ENCODE peak calls at places on chromosomes 11 and 22, in four cellular contexts. One of them, this sample, is unnamed.
A peak's percentile ranks its signal among the peaks of the same experiment; 100 is the strongest.

GRCh38 chr11:2577071-2578005 is 122.5 kb downstream of the KCNQ1OT1 start:
- DNase-seq in GM23338: no peak
- DNase-seq in GM23248: no peak
- DNase-seq in OCI-LY7: no peak
- DNase-seq in this sample: peak; percentile 74

GRCh38 chr11:36452231-36452630 is 57.8 kb downstream of the TRAF6 start:
- DNase-seq in GM23338: no peak
- DNase-seq in GM23248: peak; percentile 52
- DNase-seq in OCI-LY7: no peak
- DNase-seq in this sample: no peak

GRCh38 chr22:29661355-29661754 is 57.9 kb downstream of the NF2 start:
- DNase-seq in GM23338: no peak
- DNase-seq in GM23248: peak; percentile 73
- DNase-seq in OCI-LY7: no peak
- DNase-seq in this sample: no peak

GRCh38 chr22:25199726-25200520 is at the start of gene CRYBB3:
- DNase-seq in GM23338: no peak
- DNase-seq in GM23248: no peak
- DNase-seq in OCI-LY7: no peak
- DNase-seq in this sample: no peak

GRCh38 chr11:82996966-82997606 is 74.6 kb downstream of the RAB30 start:
- DNase-seq in GM23338: no peak
- DNase-seq in GM23248: no peak
- DNase-seq in OCI-LY7: peak; percentile 52
- DNase-seq in this sample: peak; percentile 73

GRCh38 chr11:44236261-44236660 is 73.7 kb downstream of the ALX4 start:
- DNase-seq in GM23338: no peak
- DNase-seq in GM23248: no peak
- DNase-seq in OCI-LY7: no peak
- DNase-seq in this sample: no peak

GRCh38 chr11:44617671-44618461 is 52.4 kb downstream of the CD82 start:
- DNase-seq in GM23338: no peak
- DNase-seq in GM23248: no peak
- DNase-seq in OCI-LY7: no peak
- DNase-seq in this sample: no peak

GRCh38 chr11:60761436-60762190 is 4.9 kb downstream of the MS4A15 start:
- DNase-seq in GM23338: no peak
- DNase-seq in GM23248: no peak
- DNase-seq in OCI-LY7: no peak
- DNase-seq in this sample: no peak

GRCh38 chr22:31947296-31947695 is 3.0 kb downstream of the YWHAH start:
- DNase-seq in GM23338: no peak
- DNase-seq in GM23248: no peak
- DNase-seq in OCI-LY7: peak; percentile 71
- DNase-seq in this sample: no peak

GRCh38 chr22:19303785-19304184 is 12.3 kb upstream of the CLTCL1 start:
- DNase-seq in GM23338: no peak
- DNase-seq in GM23248: no peak
- DNase-seq in OCI-LY7: no peak
- DNase-seq in this sample: no peak

GRCh38 chr22:25494774-25495173 is 69.7 kb upstream of the GRK3 start:
- DNase-seq in GM23338: peak; percentile 38
- DNase-seq in GM23248: no peak
- DNase-seq in OCI-LY7: no peak
- DNase-seq in this sample: no peak

DNA sequence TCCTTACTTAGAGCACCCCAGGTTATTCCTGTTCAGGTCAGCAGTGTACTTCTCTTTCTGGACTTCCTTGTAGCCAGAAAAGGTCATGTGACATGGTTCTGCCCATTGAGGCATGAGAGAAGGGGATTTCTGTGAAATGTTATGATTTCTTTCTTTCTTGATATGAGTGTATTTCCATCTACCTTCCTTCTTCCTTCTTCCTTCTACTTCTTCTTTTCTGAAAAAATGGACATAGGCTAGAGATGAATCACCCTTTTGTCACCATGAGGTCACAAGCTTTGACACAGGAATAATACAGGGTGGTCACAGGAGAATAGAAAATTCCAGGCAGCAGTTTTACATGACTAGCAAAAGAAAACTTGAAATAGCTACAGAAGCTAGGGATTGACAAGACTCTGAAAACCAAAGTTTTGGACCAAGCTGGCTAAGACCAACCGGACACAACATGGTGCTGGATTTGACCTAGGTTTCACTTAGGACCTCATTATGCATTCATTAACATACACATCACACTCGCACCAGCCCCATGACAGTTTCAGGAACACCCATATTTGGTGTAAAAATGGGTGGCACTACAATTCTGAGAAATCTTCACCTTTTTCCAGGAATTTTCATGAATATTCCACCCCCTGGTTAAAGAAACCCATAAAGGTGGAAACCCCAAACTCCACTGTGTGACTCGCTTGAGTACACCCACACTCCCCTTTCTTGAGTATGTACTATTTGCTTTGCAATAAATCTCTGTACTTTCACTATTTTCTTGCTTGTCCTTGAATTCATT is 21.2 kb upstream of the MAP6 start:
- DNase-seq in GM23338: no peak
- DNase-seq in GM23248: peak; percentile 22
- DNase-seq in OCI-LY7: no peak
- DNase-seq in this sample: no peak
- H3K4me2 ChIP-seq in GM23338: no peak overlapping the region
- H3K4me2 ChIP-seq in GM23248: no peak overlapping the region
- H3K4me2 ChIP-seq in OCI-LY7: peak overlapping the region; percentile 21
- H3K4me2 ChIP-seq in this sample: no peak overlapping the region

GRCh38 chr11:116360542-116360941 is 412.2 kb downstream of the BUD13 start:
- DNase-seq in GM23338: no peak
- DNase-seq in GM23248: no peak
- DNase-seq in OCI-LY7: no peak
- DNase-seq in this sample: no peak

GRCh38 chr11:116366980-116367640 is 405.7 kb downstream of the BUD13 start:
- DNase-seq in GM23338: peak; percentile 75
- DNase-seq in GM23248: no peak
- DNase-seq in OCI-LY7: no peak
- DNase-seq in this sample: peak; percentile 50

GRCh38 chr11:116366451-116366850 is 406.3 kb downstream of the BUD13 start:
- DNase-seq in GM23338: no peak
- DNase-seq in GM23248: no peak
- DNase-seq in OCI-LY7: no peak
- DNase-seq in this sample: no peak

GRCh38 chr11:116364357-116364756 is 408.4 kb downstream of the BUD13 start:
- DNase-seq in GM23338: no peak
- DNase-seq in GM23248: no peak
- DNase-seq in OCI-LY7: no peak
- DNase-seq in this sample: no peak
- H3K9me2 ChIP-seq in GM23338: no peaks in the 10 kb centered on the region
- H3K9me2 ChIP-seq in GM23248: no peaks in the 10 kb centered on the region
- H3K9me2 ChIP-seq in OCI-LY7: no peaks in the 10 kb centered on the region
- H3K9me2 ChIP-seq in this sample: no peaks in the 10 kb centered on the region

GRCh38 chr11:108198833-108199232 is 23.6 kb downstream of the NPAT start:
- DNase-seq in GM23338: no peak
- DNase-seq in GM23248: no peak
- DNase-seq in OCI-LY7: no peak
- DNase-seq in this sample: no peak

GRCh38 chr11:108197351-108197750 is 25.1 kb downstream of the NPAT start:
- DNase-seq in GM23338: no peak
- DNase-seq in GM23248: no peak
- DNase-seq in OCI-LY7: no peak
- DNase-seq in this sample: no peak

GRCh38 chr11:108193725-108194124 is 28.7 kb downstream of the NPAT start:
- DNase-seq in GM23338: no peak
- DNase-seq in GM23248: no peak
- DNase-seq in OCI-LY7: no peak
- DNase-seq in this sample: no peak

GRCh38 chr11:108199446-108200321 is 22.8 kb downstream of the NPAT start:
- DNase-seq in GM23338: peak; percentile 16
- DNase-seq in GM23248: peak; percentile 66
- DNase-seq in OCI-LY7: no peak
- DNase-seq in this sample: no peak

DNA sequence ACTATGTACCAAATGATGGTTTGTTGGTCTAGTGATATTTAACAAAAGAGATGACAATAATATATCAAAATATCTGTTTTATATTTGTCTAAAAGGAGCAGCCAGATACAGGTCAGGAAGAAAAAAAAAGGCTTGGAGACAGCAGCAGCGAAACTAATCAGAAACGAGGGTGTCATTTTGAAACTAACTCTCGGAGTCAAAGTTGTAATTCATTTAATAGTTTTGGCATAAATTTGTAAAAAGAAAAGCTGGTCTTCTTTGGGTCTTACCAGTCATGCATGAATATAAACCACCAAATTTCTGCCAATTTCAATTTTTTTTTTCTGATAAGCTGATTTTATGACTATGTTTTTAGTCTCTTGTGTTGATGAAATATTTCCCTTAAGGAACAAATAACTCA is 25.5 kb downstream of the NPAT start:
- DNase-seq in GM23338: no peak
- DNase-seq in GM23248: no peak
- DNase-seq in OCI-LY7: no peak
- DNase-seq in this sample: no peak
- H3K4me2 ChIP-seq in GM23338: no peak overlapping the region
- H3K4me2 ChIP-seq in GM23248: no peak overlapping the region
- H3K4me2 ChIP-seq in OCI-LY7: no peak overlapping the region
- H3K4me2 ChIP-seq in this sample: no peak overlapping the region

GRCh38 chr11:72781063-72781312 is 12.9 kb downstream of the STARD10 start:
- DNase-seq in GM23338: peak; percentile 53
- DNase-seq in GM23248: no peak
- DNase-seq in OCI-LY7: no peak
- DNase-seq in this sample: peak; percentile 68
- H3K9me2 ChIP-seq in GM23338: no peaks in the 10 kb centered on the region
- H3K9me2 ChIP-seq in GM23248: no peaks in the 10 kb centered on the region
- H3K9me2 ChIP-seq in OCI-LY7: no peaks in the 10 kb centered on the region
- H3K9me2 ChIP-seq in this sample: no peaks in the 10 kb centered on the region

GRCh38 chr22:24191893-24192292 is 10.6 kb downstream of the SUSD2 start:
- DNase-seq in GM23338: no peak
- DNase-seq in GM23248: no peak
- DNase-seq in OCI-LY7: no peak
- DNase-seq in this sample: no peak

GRCh38 chr22:24189249-24190158 is 8.2 kb downstream of the SUSD2 start:
- DNase-seq in GM23338: peak; percentile 90
- DNase-seq in GM23248: peak; percentile 80
- DNase-seq in OCI-LY7: peak; percentile 59
- DNase-seq in this sample: peak; percentile 80

GRCh38 chr22:24190566-24191208 is 9.4 kb downstream of the SUSD2 start:
- DNase-seq in GM23338: no peak
- DNase-seq in GM23248: no peak
- DNase-seq in OCI-LY7: no peak
- DNase-seq in this sample: no peak

GRCh38 chr22:24190159-24190540 is 8.9 kb downstream of the SUSD2 start:
- DNase-seq in GM23338: no peak
- DNase-seq in GM23248: no peak
- DNase-seq in OCI-LY7: no peak
- DNase-seq in this sample: no peak

DNA sequence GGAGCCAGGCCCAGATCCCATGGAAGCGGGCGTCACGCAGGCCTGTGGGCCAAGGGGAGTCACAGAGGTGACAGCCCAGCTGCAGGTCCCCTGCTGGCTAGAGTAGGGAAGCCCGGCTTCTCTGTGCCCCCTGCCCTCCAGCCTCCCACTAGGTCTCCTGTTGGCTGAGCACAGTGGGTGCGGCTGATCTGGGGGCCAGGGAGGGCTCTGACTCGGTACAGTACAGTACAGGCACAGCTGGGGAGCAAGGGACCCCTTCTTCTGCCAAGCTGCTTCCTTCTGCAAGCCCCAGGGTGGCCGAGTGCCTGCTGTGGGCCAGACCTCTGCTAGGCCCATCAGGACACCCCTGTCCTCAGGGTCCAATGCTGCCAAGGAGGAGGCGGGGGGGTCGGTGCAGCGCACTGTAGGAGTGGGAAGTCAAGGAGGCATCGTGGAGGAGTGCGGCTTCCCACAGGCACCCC is 10.1 kb downstream of the SUSD2 start:
- DNase-seq in GM23338: no peak
- DNase-seq in GM23248: no peak
- DNase-seq in OCI-LY7: no peak
- DNase-seq in this sample: no peak
- H3K4me2 ChIP-seq in GM23338: no peak overlapping the region
- H3K4me2 ChIP-seq in GM23248: no peak overlapping the region
- H3K4me2 ChIP-seq in OCI-LY7: no peak overlapping the region
- H3K4me2 ChIP-seq in this sample: no peak overlapping the region